ENCODE peak calls at places on chromosomes 13 and 19, in nine cellular contexts. I is tibial nerve; N is CD8-positive, alpha-beta T cell; F is keratinocyte; J is transverse colon; Z is right atrium auricular region; X is ovary; T is colonic mucosa; S is astrocyte. E is an unnamed sample.

GRCh38 chr13:112103260-112103843 is 36.4 kb downstream of the SOX1 start:
- DNase-seq in I (no peak), N (no peak), F (no peak), J (no peak), Z (no peak), X (no peak), T (no peak), S (no peak), E (no peak)

GRCh38 chr19:40231544-40232424 is 5.3 kb upstream of the CCNP start:
- DNase-seq in I (no peak), N (no peak), F (no peak), J (no peak), Z (no peak), X (no peak), T (no peak), S (no peak), E (no peak)

GRCh38 chr19:6362351-6362801 is 1.0 kb downstream of the CLPP start:
- DNase-seq in I (no peak), N (peak; percentile 69), F (no peak), J (no peak), Z (no peak), X (peak; percentile 26), T (no peak), S (no peak), E (peak; percentile 61)

GRCh38 chr13:112764864-112765561 is 75.2 kb downstream of the ATP11A start:
- DNase-seq in I (no peak), N (no peak), F (no peak), J (no peak), Z (no peak), X (no peak), T (no peak), S (no peak), E (no peak)

GRCh38 chr13:78881746-78882145 is 222.8 kb upstream of the OBI1 start:
- DNase-seq in I (no peak), N (no peak), F (no peak), J (no peak), Z (no peak), X (no peak), T (no peak), S (no peak), E (no peak)

GRCh38 chr13:47835470-47836228 is 165.4 kb downstream of the SUCLA2 start:
- DNase-seq in I (no peak), N (no peak), F (no peak), J (no peak), Z (no peak), X (no peak), T (no peak), S (no peak), E (no peak)

GRCh38 chr19:16594131-16594586 is 21.9 kb upstream of the SLC35E1 start:
- DNase-seq in I (no peak), N (peak; percentile 56), F (no peak), J (peak; percentile 49), Z (no peak), X (no peak), T (no peak), S (no peak), E (no peak)

GRCh38 chr13:60654405-60654804 is 257.4 kb downstream of the TDRD3 start:
- DNase-seq in I (no peak), N (no peak), F (no peak), J (no peak), Z (peak; percentile 67), X (no peak), T (no peak), S (no peak), E (no peak)

DNA sequence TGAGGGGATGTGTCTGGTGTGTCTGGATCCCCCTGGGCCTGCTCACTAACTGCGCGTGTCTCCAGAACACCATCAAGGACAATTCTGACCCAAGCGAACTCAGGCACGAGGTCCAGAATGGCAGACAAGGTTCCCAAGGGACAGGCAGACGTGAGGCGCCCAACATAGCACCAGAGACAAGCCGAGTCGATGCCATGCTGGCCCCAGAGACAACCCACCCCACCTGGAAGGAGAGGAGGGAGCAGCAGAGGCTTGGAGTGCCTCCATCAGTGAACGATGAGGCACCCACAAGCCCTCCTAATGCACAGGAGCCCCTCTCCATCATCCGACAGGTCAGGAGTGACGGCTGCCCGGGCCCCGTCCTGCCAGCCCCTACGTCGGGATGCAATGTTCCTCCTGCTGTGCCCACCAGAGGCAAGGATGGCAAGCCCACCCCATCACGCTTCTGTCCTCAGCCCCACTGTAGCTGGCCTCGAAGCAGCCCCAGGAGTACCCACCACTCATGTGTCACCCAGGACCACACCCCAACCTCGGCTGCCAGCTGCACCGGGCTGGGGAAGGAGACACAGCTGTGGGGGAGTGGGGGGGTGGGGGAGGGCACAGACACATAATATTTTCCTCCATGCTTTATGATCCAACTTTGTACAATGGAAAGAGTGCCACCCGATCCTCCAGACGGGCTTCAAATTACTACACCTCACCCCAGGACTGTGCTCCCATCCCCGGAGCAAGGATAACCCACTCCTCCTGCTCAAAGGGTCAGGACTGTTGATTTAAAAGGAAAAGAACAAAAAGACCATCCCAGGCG is 11.8 kb downstream of the AP3D1 start:
- DNase-seq in I (no peak), N (no peak), F (no peak), J (no peak), Z (no peak), X (no peak), T (no peak), S (no peak), E (no peak)
- H3K36me3 ChIP-seq in I (peaks cover 60% of the 10 kb centered on the region), N (peaks cover 12% of the 10 kb centered on the region), F (peaks cover 16% of the 10 kb centered on the region), J (no peaks in the 10 kb centered on the region), Z (peaks cover 24% of the 10 kb centered on the region), X (no peaks in the 10 kb centered on the region), T (peaks cover 10% of the 10 kb centered on the region), S (peaks cover 11% of the 10 kb centered on the region), E (no peaks in the 10 kb centered on the region)

DNA sequence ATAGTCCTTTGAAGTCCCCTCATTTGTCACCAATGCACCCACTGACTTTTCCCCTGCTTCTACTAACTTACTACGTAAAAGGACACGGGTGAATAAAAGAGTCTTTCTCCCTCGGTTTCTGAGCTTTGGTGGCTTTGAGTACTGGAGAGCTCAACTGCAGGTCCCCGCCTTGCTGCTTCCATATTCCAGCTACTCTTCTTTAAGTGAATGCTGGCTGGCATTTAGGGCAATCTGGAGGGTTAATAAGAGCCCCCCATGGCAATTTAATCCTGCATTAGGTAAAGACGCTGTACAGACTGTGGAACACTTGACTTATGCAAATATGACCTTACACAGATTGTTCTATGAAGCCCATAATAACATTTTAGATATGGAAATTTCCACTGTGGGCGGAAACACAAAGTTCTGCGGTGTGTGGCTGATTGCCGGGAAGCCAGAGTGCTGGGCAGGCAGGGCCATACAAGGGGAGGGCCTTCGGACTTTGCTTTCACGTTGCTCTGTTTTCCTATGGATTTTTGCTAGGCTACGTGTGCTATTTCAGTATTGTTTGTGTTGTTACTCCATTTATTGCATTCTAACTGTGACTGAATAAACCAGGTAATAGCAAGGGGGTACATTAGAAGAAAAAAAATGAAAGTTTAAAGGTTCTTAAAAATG is 97.5 kb downstream of the SLC10A2 start:
- DNase-seq in I (no peak), N (no peak), F (no peak), J (peak; percentile 12), Z (no peak), X (no peak), T (no peak), S (no peak), E (no peak)
- H3K4me1 ChIP-seq in I (no peaks in the 10 kb centered on the region), N (no peaks in the 10 kb centered on the region), F (peaks cover 15% of the 10 kb centered on the region), J (no peaks in the 10 kb centered on the region), Z (no peaks in the 10 kb centered on the region), X (no peaks in the 10 kb centered on the region), T (no peaks in the 10 kb centered on the region), S (no peaks in the 10 kb centered on the region), E (peaks cover 7% of the 10 kb centered on the region)

GRCh38 chr19:41234512-41235208 is 15.6 kb downstream of the AXL start:
- DNase-seq in I (no peak), N (no peak), F (no peak), J (no peak), Z (no peak), X (no peak), T (no peak), S (no peak), E (no peak)

GRCh38 chr19:41232686-41233085 is 13.7 kb downstream of the AXL start:
- DNase-seq in I (no peak), N (no peak), F (no peak), J (no peak), Z (no peak), X (no peak), T (no peak), S (no peak), E (no peak)

GRCh38 chr19:41230067-41230857 is 11.2 kb downstream of the AXL start:
- DNase-seq in I (no peak), N (no peak), F (no peak), J (no peak), Z (no peak), X (no peak), T (no peak), S (no peak), E (no peak)

GRCh38 chr19:41235480-41235879 is 16.5 kb downstream of the AXL start:
- DNase-seq in I (no peak), N (no peak), F (no peak), J (no peak), Z (no peak), X (no peak), T (no peak), S (no peak), E (no peak)

DNA sequence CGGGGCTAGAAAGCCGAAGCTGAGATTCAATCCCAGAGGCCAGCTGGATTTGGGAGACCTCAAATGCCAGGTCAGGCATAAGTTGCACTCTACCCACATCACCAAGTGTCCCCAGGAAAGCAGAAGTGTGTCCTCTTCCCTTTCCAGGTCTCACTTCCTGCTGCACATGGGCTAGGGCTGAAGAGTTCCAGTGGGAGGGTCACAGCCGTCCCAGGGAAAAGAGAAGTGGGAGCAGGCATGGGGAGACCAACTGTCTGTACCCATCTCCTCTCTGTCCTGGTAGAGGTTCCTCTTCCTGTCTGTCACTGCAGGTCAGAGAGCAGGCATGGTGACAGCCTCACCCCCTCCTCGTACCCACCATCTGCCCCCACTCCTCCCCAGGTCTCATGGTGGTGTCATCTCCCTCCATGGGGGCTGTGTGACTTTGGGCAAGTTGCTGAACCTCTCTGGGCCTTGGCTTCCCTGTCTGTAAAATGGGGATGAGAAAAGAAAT is 14.8 kb downstream of the AXL start:
- DNase-seq in I (no peak), N (no peak), F (no peak), J (peak; percentile 21), Z (no peak), X (no peak), T (no peak), S (no peak), E (no peak)
- H3K36me3 ChIP-seq in I (peaks cover 77% of the 10 kb centered on the region), N (no peaks in the 10 kb centered on the region), F (peaks cover 25% of the 10 kb centered on the region), J (no peaks in the 10 kb centered on the region), Z (peaks cover 50% of the 10 kb centered on the region), X (no peaks in the 10 kb centered on the region), T (no peaks in the 10 kb centered on the region), S (peaks cover 58% of the 10 kb centered on the region), E (no peaks in the 10 kb centered on the region)

GRCh38 chr19:49343127-49343526 is 7.9 kb downstream of the CD37 start:
- DNase-seq in I (no peak), N (no peak), F (no peak), J (peak; percentile 4), Z (no peak), X (peak; percentile 10), T (no peak), S (no peak), E (peak; percentile 21)

GRCh38 chr19:49344516-49345423 is 9.6 kb downstream of the CD37 start:
- DNase-seq in I (no peak), N (no peak), F (no peak), J (no peak), Z (no peak), X (peak; percentile 14), T (no peak), S (no peak), E (no peak)

GRCh38 chr19:49340069-49340864 is 5.1 kb downstream of the CD37 start:
- DNase-seq in I (peak; percentile 62), N (no peak), F (no peak), J (peak; percentile 75), Z (peak; percentile 77), X (peak; percentile 82), T (peak; percentile 83), S (no peak), E (peak; percentile 96)

GRCh38 chr19:49340865-49341718 is 5.9 kb downstream of the CD37 start:
- DNase-seq in I (no peak), N (no peak), F (no peak), J (no peak), Z (no peak), X (no peak), T (no peak), S (no peak), E (no peak)

DNA sequence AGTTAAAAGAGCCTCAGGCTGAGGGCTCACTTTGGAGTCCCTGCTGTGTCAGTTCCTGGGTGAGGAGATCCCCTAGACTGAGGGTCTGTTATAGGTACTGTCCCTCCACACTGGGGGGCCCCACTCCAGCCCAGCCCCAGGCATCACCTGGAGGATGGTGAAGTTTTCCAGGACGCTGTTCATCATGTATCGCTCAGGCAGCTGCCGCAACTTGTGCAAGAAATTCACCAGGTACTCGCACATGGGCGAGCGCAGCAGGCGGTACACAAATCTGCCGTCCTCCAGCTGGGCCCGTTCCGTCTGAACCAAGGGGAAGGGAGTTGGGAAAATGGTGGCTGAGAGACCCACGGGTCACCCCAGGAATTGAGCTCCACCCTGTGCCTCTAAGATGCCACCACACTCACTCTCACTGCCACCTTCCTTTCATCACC is 7.1 kb downstream of the CD37 start:
- DNase-seq in I (no peak), N (no peak), F (no peak), J (peak; percentile 7), Z (no peak), X (peak; percentile 18), T (no peak), S (no peak), E (peak; percentile 45)
- H3K4me1 ChIP-seq in I (peaks cover 34% of the 10 kb centered on the region), N (peaks cover 18% of the 10 kb centered on the region), F (peaks cover 3% of the 10 kb centered on the region), J (peaks cover 7% of the 10 kb centered on the region), Z (peaks cover 36% of the 10 kb centered on the region), X (peaks cover 8% of the 10 kb centered on the region), T (peaks cover 6% of the 10 kb centered on the region), S (peaks cover 6% of the 10 kb centered on the region), E (peaks cover 15% of the 10 kb centered on the region)

E was measured in Peyer's patch.